ENCODE peak calls at places on chromosomes 2 and 18, in ten cellular contexts. J, I, B, A, K, U, H, F, R and E are unnamed samples. For H3K4me1, the result is how much of the 10 kb centered on the place peaks cover.

GRCh38 chr2:31070339-31070738 is 67.9 kb downstream of the GALNT14 start:
- DNase-seq in A (no peak), U (no peak), F (no peak), R (no peak), I (no peak), K (no peak), H (no peak), B (no peak), J (no peak), E (no peak)

GRCh38 chr2:241315879-241316700 is at the start of gene SEPTIN2:
- DNase-seq in A (peak), R (peak), F (peak), K (peak), U (peak), I (peak), H (peak), J (peak), B (peak), E (peak)

GRCh38 chr2:189599245-189599644 is 18.7 kb upstream of the SLC40A1 start:
- DNase-seq in A (no peak), B (no peak), H (peak), R (peak), I (no peak), J (no peak), F (no peak), K (no peak), U (no peak), E (no peak)

GRCh38 chr2:156306821-156307220 is 25.7 kb downstream of the NR4A2 start:
- DNase-seq in A (no peak), R (no peak), H (no peak), I (no peak), J (no peak), B (no peak), K (no peak), F (no peak), U (no peak), E (no peak)

GRCh38 chr2:58081000-58081399 is 34.4 kb downstream of the VRK2 start:
- DNase-seq in R (no peak), I (no peak), F (no peak), B (no peak), K (no peak), H (no peak), A (no peak), J (peak), U (no peak), E (no peak)

GRCh38 chr2:95049088-95049955 is 23.8 kb downstream of the MAL start:
- DNase-seq in J (no peak), R (no peak), A (no peak), I (no peak), K (no peak), H (peak), F (no peak), U (peak), B (no peak), E (no peak)

GRCh38 chr2:28480403-28481049 is 15.3 kb upstream of the PLB1 start:
- DNase-seq in I (no peak), F (no peak), R (no peak), H (no peak), K (no peak), J (no peak), U (no peak), B (no peak), A (no peak), E (no peak)

GRCh38 chr2:37090019-37090477 is 5.7 kb downstream of the GPATCH11 start:
- DNase-seq in B (no peak), K (no peak), J (no peak), R (no peak), U (no peak), A (no peak), I (no peak), H (no peak), F (no peak), E (no peak)

GRCh38 chr2:207239754-207240494 is 74.2 kb upstream of the KLF7 start:
- DNase-seq in B (no peak), J (peak), A (no peak), R (peak), U (no peak), I (no peak), H (no peak), K (no peak), F (no peak), E (no peak)

GRCh38 chr18:51098513-51098912 is 68.5 kb downstream of the SMAD4 start:
- DNase-seq in U (no peak), R (no peak), B (no peak), F (no peak), K (no peak), A (no peak), I (no peak), H (no peak), J (no peak), E (no peak)

GRCh38 chr2:195413944-195414343 is 243.1 kb upstream of the SLC39A10 start:
- DNase-seq in J (no peak), B (no peak), A (no peak), K (no peak), F (no peak), H (no peak), I (no peak), R (no peak), U (no peak), E (no peak)

GRCh38 chr2:147231607-147232006 is 613.2 kb upstream of the ACVR2A start:
- DNase-seq in R (no peak), U (no peak), J (no peak), B (no peak), A (no peak), F (no peak), K (no peak), I (no peak), H (no peak), E (no peak)

GRCh38 chr2:47964722-47965434 is 58.6 kb upstream of the FBXO11 start:
- DNase-seq in R (no peak), K (no peak), A (no peak), U (no peak), B (no peak), I (no peak), J (no peak), H (no peak), F (no peak), E (no peak)

GRCh38 chr2:242031481-242032019 is 162.0 kb downstream of the RTP5 start:
- DNase-seq in I (no peak), J (no peak), A (no peak), B (no peak), R (peak), H (no peak), K (no peak), U (peak), F (no peak), E (no peak)

GRCh38 chr18:14961991-14962390 is 214.0 kb downstream of the ANKRD30B start:
- DNase-seq in A (no peak), K (no peak), J (no peak), R (no peak), B (no peak), H (no peak), I (no peak), U (no peak), F (no peak), E (no peak)

GRCh38 chr2:165277295-165277694 is 38.1 kb downstream of the SCN2A start:
- DNase-seq in U (no peak), K (no peak), I (no peak), A (no peak), R (peak), H (peak), J (no peak), F (no peak), B (no peak), E (no peak)

GRCh38 chr2:110955546-110955945 is 165.2 kb upstream of the BCL2L11 start:
- DNase-seq in R (no peak), B (no peak), F (no peak), H (peak), K (no peak), J (no peak), I (no peak), A (no peak), U (no peak), E (no peak)

GRCh38 chr2:54957321-54957999 is 92.8 kb downstream of the RTN4 start:
- DNase-seq in A (no peak), J (no peak), R (no peak), H (no peak), K (no peak), I (peak), F (no peak), U (peak), B (no peak), E (no peak)

GRCh38 chr2:144947709-144948037 is 427.8 kb upstream of the ZEB2 start:
- DNase-seq in A (no peak), H (no peak), B (no peak), J (no peak), U (no peak), K (no peak), R (no peak), I (no peak), F (no peak), E (no peak)

GRCh38 chr2:133092571-133092970 is 422.6 kb upstream of the LYPD1 start:
- DNase-seq in F (no peak), H (no peak), A (no peak), J (no peak), U (no peak), I (no peak), K (no peak), B (no peak), R (peak), E (no peak)

GRCh38 chr2:171652411-171652775 is 34.9 kb upstream of the DYNC1I2 start:
- DNase-seq in F (no peak), H (no peak), A (no peak), B (no peak), U (no peak), I (no peak), J (no peak), K (no peak), R (no peak), E (no peak)

GRCh38 chr2:235639387-235639786 is 145.5 kb downstream of the AGAP1 start:
- DNase-seq in U (no peak), K (peak), B (no peak), H (peak), I (no peak), R (peak), F (no peak), J (no peak), A (peak), E (peak)

GRCh38 chr2:45432406-45432805 is 178.7 kb downstream of the SRBD1 start:
- DNase-seq in J (no peak), H (no peak), A (no peak), B (no peak), K (no peak), I (no peak), R (peak), U (no peak), F (no peak), E (no peak)

GRCh38 chr2:174516495-174517378 is 29.9 kb upstream of the GPR155 start:
- DNase-seq in A (no peak), R (no peak), B (no peak), U (no peak), I (no peak), J (no peak), K (no peak), F (no peak), H (no peak), E (no peak)

GRCh38 chr2:189236066-189236465 is 56.5 kb upstream of the COL5A2 start:
- DNase-seq in R (peak), U (no peak), H (no peak), F (no peak), A (no peak), K (no peak), I (no peak), B (no peak), J (no peak), E (no peak)

GRCh38 chr2:132437852-132438649 is 21.4 kb downstream of the GPR39 start:
- DNase-seq in F (no peak), B (no peak), J (no peak), I (no peak), K (no peak), U (no peak), A (no peak), R (no peak), H (no peak), E (no peak)

GRCh38 chr2:233972941-233973575 is 55.9 kb downstream of the TRPM8 start:
- DNase-seq in I (no peak), A (no peak), R (no peak), B (no peak), F (no peak), J (no peak), H (no peak), K (no peak), U (no peak), E (no peak)

GRCh38 chr2:8822218-8822617 is 15.2 kb downstream of the KIDINS220 start:
- DNase-seq in U (no peak), J (no peak), F (no peak), R (peak), B (no peak), H (peak), A (no peak), I (no peak), K (no peak), E (no peak)

GRCh38 chr2:40361478-40361877 is 90.4 kb downstream of the SLC8A1 start:
- DNase-seq in A (no peak), U (no peak), H (no peak), I (no peak), B (no peak), R (no peak), F (no peak), K (no peak), J (no peak), E (no peak)

GRCh38 chr2:199442173-199442572 is 15.6 kb downstream of the SATB2 start:
- DNase-seq in K (no peak), I (no peak), J (no peak), B (no peak), U (no peak), H (no peak), R (no peak), A (no peak), F (no peak), E (no peak)

GRCh38 chr2:173101687-173102086 is 26.0 kb downstream of the MAP3K20 start:
- DNase-seq in H (no peak), U (no peak), R (peak), K (no peak), J (no peak), F (no peak), B (no peak), A (no peak), I (no peak), E (no peak)

GRCh38 chr2:96325884-96326255 is 753 bp downstream of the ITPRIPL1 start:
- DNase-seq in U (peak), J (no peak), F (no peak), A (no peak), B (no peak), R (no peak), H (no peak), K (no peak), I (no peak), E (no peak)

GRCh38 chr2:204871246-204871953 is 326.1 kb downstream of the PARD3B start:
- DNase-seq in B (peak), F (no peak), R (peak), K (no peak), H (no peak), A (no peak), J (no peak), U (no peak), I (no peak), E (no peak)

GRCh38 chr2:119435148-119435952 is 3.7 kb downstream of the TMEM37 start:
- DNase-seq in H (peak), F (no peak), B (no peak), I (no peak), A (no peak), R (no peak), K (no peak), J (no peak), U (no peak), E (no peak)

GRCh38 chr18:44803019-44803650 is 122.4 kb downstream of the SETBP1 start:
- DNase-seq in R (peak), I (no peak), F (no peak), B (no peak), H (no peak), J (peak), A (peak), K (peak), U (no peak), E (peak)

GRCh38 chr18:48827321-48828200 is 123.2 kb downstream of the SMAD7 start:
- DNase-seq in B (no peak), H (peak), J (no peak), I (no peak), A (peak), K (no peak), F (no peak), R (peak), U (peak), E (no peak)

GRCh38 chr2:43225788-43226557 is 433 bp downstream of the ZFP36L2 start:
- DNase-seq in U (peak), K (peak), J (peak), F (no peak), I (peak), H (peak), R (peak), A (peak), B (peak), E (peak)

GRCh38 chr2:99489758-99490087 is at the start of gene REV1:
- DNase-seq in H (no peak), B (no peak), F (no peak), R (no peak), I (no peak), U (no peak), K (no peak), A (no peak), J (no peak), E (no peak)

GRCh38 chr2:64737547-64737946 is 83.8 kb upstream of the SERTAD2 start:
- DNase-seq in H (no peak), K (no peak), J (no peak), A (no peak), R (peak), F (no peak), U (no peak), I (no peak), B (no peak), E (no peak)

GRCh38 chr2:59889305-59889704 is 664.1 kb downstream of the BCL11A start:
- DNase-seq in R (no peak), J (no peak), A (no peak), I (no peak), B (no peak), K (no peak), U (no peak), F (no peak), H (no peak), E (no peak)

GRCh38 chr2:59887348-59887747 is 666.1 kb downstream of the BCL11A start:
- DNase-seq in B (no peak), J (no peak), A (no peak), F (no peak), K (no peak), U (no peak), I (no peak), R (no peak), H (peak), E (no peak)

GRCh38 chr2:59888706-59889105 is 664.7 kb downstream of the BCL11A start:
- DNase-seq in I (no peak), U (no peak), A (no peak), K (no peak), J (no peak), R (no peak), H (no peak), F (no peak), B (no peak), E (no peak)

GRCh38 chr2:59886758-59887157 is 666.7 kb downstream of the BCL11A start:
- DNase-seq in U (no peak), J (no peak), B (no peak), H (no peak), R (no peak), F (no peak), I (no peak), K (no peak), A (no peak), E (no peak)

DNA sequence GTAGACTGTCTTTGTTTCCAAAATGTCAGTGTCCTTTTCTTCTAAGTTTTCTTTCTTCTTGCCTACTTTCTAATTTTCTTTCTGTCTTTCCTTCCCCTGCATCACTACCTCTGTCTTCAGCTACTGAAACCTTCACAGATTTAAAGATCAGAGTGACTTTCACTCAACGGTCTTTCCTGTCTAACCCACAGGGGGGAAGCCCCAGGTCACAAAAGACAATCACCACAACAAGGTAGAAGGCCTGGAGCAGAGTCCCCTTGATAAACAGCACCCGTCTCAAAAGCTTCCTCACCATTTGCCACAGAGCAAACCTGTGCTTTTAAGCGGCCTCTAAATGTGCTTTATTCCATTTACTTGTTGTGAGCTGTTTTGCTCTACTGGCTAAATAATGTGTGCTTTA is 665.4 kb downstream of the BCL11A start:
- DNase-seq in F (no peak), H (no peak), A (no peak), U (no peak), K (no peak), J (no peak), R (no peak), B (no peak), I (no peak), E (no peak)
- TF ChIP-seq POLR2A in F (no peak), H (no peak), A (no peak), U (no peak), K (no peak), J (no peak), R (no peak), B (no peak), I (no peak), E (no peak)

GRCh38 chr18:2982452-2983172 is 30.3 kb downstream of the LPIN2 start:
- DNase-seq in R (no peak), U (no peak), K (no peak), J (no peak), I (peak), H (no peak), A (no peak), F (no peak), B (no peak), E (no peak)
- H3K4me1 ChIP-seq in R (under half), U (half or more), K (half or more), J (under half), I (under half), H (half or more), A (under half), F (under half), B (half or more), E (half or more)

GRCh38 chr2:101655941-101656422 is 41.5 kb upstream of the MAP4K4 start:
- DNase-seq in B (no peak), K (no peak), U (no peak), F (no peak), I (no peak), H (no peak), R (peak), A (peak), J (no peak), E (no peak)
- TF ChIP-seq POLR2A in B (no peak), K (no peak), U (no peak), F (no peak), I (no peak), H (no peak), R (no peak), A (no peak), J (no peak), E (no peak)

GRCh38 chr2:222797308-222797707 is 63.5 kb upstream of the ACSL3 start:
- DNase-seq in B (peak), R (peak), H (no peak), J (no peak), F (no peak), I (no peak), A (no peak), K (no peak), U (no peak), E (no peak)

GRCh38 chr2:222794585-222795579 is 66.0 kb upstream of the ACSL3 start:
- DNase-seq in H (no peak), R (no peak), I (no peak), A (no peak), B (no peak), F (no peak), K (no peak), J (no peak), U (no peak), E (no peak)

GRCh38 chr2:222797871-222798270 is 63.0 kb upstream of the ACSL3 start:
- DNase-seq in H (no peak), B (no peak), I (no peak), K (no peak), J (no peak), R (no peak), F (no peak), A (no peak), U (no peak), E (no peak)

GRCh38 chr2:222796413-222797103 is 64.3 kb upstream of the ACSL3 start:
- DNase-seq in U (no peak), B (no peak), J (peak), A (no peak), K (no peak), I (no peak), H (no peak), F (no peak), R (peak), E (no peak)

GRCh38 chr2:222795671-222796357 is 65.0 kb upstream of the ACSL3 start:
- DNase-seq in H (no peak), U (no peak), F (no peak), A (no peak), B (no peak), R (no peak), K (no peak), J (no peak), I (no peak), E (no peak)
- H3K4me1 ChIP-seq in H (under half), U (under half), F (under half), A (under half), B (under half), R (under half), K (under half), J (under half), I (under half), E (under half)

GRCh38 chr18:23257686-23258565 is 122.6 kb downstream of the CABLES1 start:
- DNase-seq in K (peak), A (no peak), J (no peak), B (no peak), F (no peak), U (no peak), H (no peak), I (no peak), R (peak), E (no peak)

GRCh38 chr18:23257153-23257552 is 121.9 kb downstream of the CABLES1 start:
- DNase-seq in I (no peak), H (peak), J (no peak), F (no peak), B (no peak), A (no peak), K (no peak), U (no peak), R (no peak), E (no peak)

GRCh38 chr18:23260932-23261590 is 125.8 kb downstream of the CABLES1 start:
- DNase-seq in B (no peak), F (no peak), H (peak), R (no peak), A (no peak), K (no peak), J (no peak), I (no peak), U (no peak), E (no peak)

GRCh38 chr18:23258566-23259265 is 123.4 kb downstream of the CABLES1 start:
- DNase-seq in H (no peak), I (no peak), K (no peak), F (no peak), A (no peak), U (no peak), B (no peak), J (no peak), R (no peak), E (no peak)

GRCh38 chr18:23259701-23260661 is 124.7 kb downstream of the CABLES1 start:
- DNase-seq in I (peak), R (peak), A (peak), U (peak), B (no peak), F (no peak), H (peak), J (peak), K (peak), E (peak)
- TF ChIP-seq POLR2A in I (no peak), R (no peak), A (no peak), U (no peak), B (no peak), F (no peak), H (no peak), J (no peak), K (no peak), E (no peak)